ENCODE peak calls at places on chromosomes 7 and 10, in seven cellular contexts. T is CD8-positive, alpha-beta T cell; S is B cell; L is heart left ventricle; M is A549; K is GM13977; Q is stomach. B is an unnamed sample.

GRCh38 chr7:66281678-66282593 is 76.8 kb downstream of the TPST1 start:
- DNase-seq in M (peak; percentile 56), L (peak; percentile 13), S (no peak), Q (no peak), T (no peak), K (no peak), B (no peak)

GRCh38 chr7:43589728-43590127 is 6.8 kb downstream of the STK17A start:
- DNase-seq in S (no peak), M (no peak), L (no peak), T (no peak), Q (no peak), K (no peak), B (no peak)

GRCh38 chr10:70513848-70514309 is 35.3 kb downstream of the PALD1 start:
- DNase-seq in K (peak; percentile 88), M (no peak), S (peak; percentile 83), Q (no peak), T (no peak), L (no peak), B (peak; percentile 92)

GRCh38 chr10:133260895-133261725 is 15.6 kb downstream of the ADAM8 start:
- DNase-seq in T (peak; percentile 40), M (peak; percentile 60), Q (peak; percentile 57), L (peak; percentile 48), S (peak; percentile 86), K (peak; percentile 84), B (peak; percentile 81)

GRCh38 chr7:19122018-19122588 is 4.7 kb upstream of the TWIST1 start:
- DNase-seq in M (peak; percentile 47), L (no peak), Q (no peak), K (no peak), S (no peak), T (no peak), B (no peak)

GRCh38 chr10:97333601-97334369 is 744 bp downstream of the FRAT2 start:
- DNase-seq in K (peak; percentile 63), S (peak; percentile 81), M (peak; percentile 54), Q (peak; percentile 62), L (peak; percentile 42), T (no peak), B (peak; percentile 54)

GRCh38 chr7:153835104-153835503 is 217.1 kb upstream of the DPP6 start:
- DNase-seq in S (no peak), T (no peak), K (no peak), M (no peak), L (no peak), Q (no peak), B (no peak)

GRCh38 chr10:104349623-104350142 is 4.0 kb upstream of the CFAP58 start:
- DNase-seq in S (peak; percentile 40), T (no peak), L (no peak), Q (no peak), M (peak; percentile 64), K (peak; percentile 41), B (peak; percentile 33)

GRCh38 chr10:58818889-58819288 is 306.2 kb downstream of the BICC1 start:
- DNase-seq in T (no peak), S (no peak), M (peak; percentile 60), K (no peak), L (no peak), Q (no peak), B (no peak)

GRCh38 chr7:140375808-140376730 is 22.3 kb downstream of the SLC37A3 start:
- DNase-seq in K (no peak), T (no peak), Q (no peak), M (no peak), L (no peak), S (no peak), B (no peak)

GRCh38 chr10:122493761-122494160 is 32.4 kb downstream of the HTRA1 start:
- DNase-seq in K (no peak), M (no peak), L (no peak), T (no peak), Q (no peak), S (no peak), B (no peak)

GRCh38 chr10:122492955-122493597 is 31.7 kb downstream of the HTRA1 start:
- DNase-seq in Q (no peak), K (no peak), T (no peak), S (no peak), M (no peak), L (peak; percentile 44), B (no peak)

GRCh38 chr10:122490268-122490667 is 28.9 kb downstream of the HTRA1 start:
- DNase-seq in M (no peak), S (no peak), L (no peak), Q (no peak), K (no peak), T (no peak), B (no peak)

GRCh38 chr10:122492006-122492405 is 30.7 kb downstream of the HTRA1 start:
- DNase-seq in L (no peak), T (no peak), K (no peak), Q (no peak), M (no peak), S (no peak), B (no peak)

DNA sequence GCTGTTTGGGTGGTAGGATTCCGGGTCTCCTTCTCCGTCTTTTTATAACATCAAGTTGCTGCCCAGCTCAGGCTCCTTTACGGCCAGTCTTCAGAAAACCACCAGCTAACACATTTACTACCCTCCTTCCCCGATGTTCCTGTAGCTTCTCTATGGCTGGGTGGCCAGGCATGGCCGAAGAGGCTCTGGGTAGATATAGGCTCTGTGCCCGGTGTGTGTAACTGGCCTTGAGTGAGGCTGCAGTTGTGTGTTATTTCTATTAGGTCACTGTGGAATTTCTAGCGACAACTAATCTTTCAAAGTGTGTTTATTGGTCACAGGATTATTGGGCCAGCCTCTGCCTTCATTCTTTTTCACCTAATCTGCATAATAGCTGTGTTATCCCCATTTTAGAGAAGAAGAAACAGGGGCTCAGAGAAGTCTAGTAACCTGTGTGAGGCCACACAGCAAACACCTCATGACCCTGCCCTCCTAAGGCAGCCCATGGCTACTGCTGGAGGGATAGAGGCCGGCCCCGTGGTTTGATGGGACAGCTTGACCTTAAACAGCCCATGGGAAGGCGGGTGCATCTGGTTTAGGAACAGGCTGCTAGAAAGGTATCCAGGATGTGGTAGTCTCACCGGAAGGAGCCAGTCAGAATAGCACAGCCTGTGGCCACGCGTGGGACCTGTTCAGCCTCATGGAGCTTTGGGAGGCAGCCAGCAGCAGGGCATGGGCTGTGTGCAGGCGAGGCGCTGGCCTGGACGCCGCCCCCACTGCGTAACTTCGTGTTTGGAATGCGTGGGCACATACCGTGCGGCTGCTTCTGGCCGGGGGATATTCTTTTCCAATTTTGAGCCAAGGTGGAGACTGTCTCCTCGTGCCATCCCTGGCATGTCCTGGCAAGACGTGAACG is 29.7 kb downstream of the HTRA1 start:
- DNase-seq in Q (no peak), T (no peak), L (no peak), S (no peak), M (no peak), K (no peak), B (no peak)
- TF ChIP-seq CTCF in Q (no peak), T (no peak), L (no peak), S (no peak), M (no peak), K (no peak), B (no peak)

GRCh38 chr10:82934429-82934828 is 1059.4 kb downstream of the NRG3 start:
- DNase-seq in S (no peak), T (no peak), Q (no peak), L (no peak), K (no peak), M (peak; percentile 9), B (no peak)
- TF ChIP-seq CTCF in S (no peak), T (no peak), Q (no peak), L (no peak), K (peak; percentile 43), M (no peak), B (peak; percentile 5)

DNA sequence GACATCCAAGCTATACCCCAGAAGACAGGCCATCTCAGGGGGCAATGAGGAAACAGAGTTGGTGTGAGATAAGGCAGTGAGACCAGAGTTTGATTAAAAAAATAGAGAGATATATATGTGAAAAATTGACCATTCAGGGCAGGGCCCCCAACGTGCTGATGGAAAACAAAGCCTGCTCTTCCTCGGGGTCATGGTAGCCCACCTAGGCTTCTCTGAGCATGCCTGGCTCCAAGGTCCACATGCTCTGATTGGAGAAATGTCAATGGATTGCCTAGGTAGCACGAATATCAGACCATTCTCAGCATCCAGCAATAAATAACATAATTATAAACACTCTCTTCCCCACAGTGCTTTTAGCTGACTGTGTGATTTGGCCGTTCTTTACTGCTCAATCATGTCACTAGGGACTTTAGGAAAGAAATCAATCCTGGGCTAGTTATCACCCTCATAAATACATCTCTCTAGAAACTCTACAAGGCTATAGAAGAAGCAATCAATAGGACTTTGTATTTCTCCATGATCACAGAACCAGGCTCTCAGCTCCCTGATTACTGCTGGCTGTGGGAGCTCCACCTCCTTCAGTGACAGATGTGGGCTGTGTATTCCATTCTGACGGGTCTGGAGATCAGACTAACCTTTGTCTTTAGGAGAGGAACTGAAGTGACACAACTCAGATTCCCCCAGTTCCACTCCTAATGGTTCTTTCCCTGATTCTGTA is 766.4 kb downstream of the GRID1 start:
- DNase-seq in Q (no peak), S (no peak), T (no peak), M (no peak), K (no peak), L (no peak), B (no peak)
- TF ChIP-seq CTCF in Q (no peak), S (no peak), T (no peak), M (no peak), K (no peak), L (no peak), B (no peak)

GRCh38 chr7:155405399-155406318 is 52.3 kb upstream of the EN2 start:
- DNase-seq in T (no peak), L (no peak), Q (no peak), M (no peak), K (no peak), S (peak; percentile 35), B (no peak)
- TF ChIP-seq CTCF in T (no peak), L (no peak), Q (no peak), M (no peak), K (no peak), S (no peak), B (no peak)

GRCh38 chr10:33327750-33328149 is 6.7 kb downstream of the NRP1 start:
- DNase-seq in T (no peak), L (no peak), M (no peak), S (no peak), Q (no peak), K (no peak), B (no peak)
- TF ChIP-seq CTCF in T (no peak), L (peak; percentile 39), M (peak; percentile 50), S (no peak), Q (no peak), K (no peak), B (no peak)